ENCODE peak calls at places on chromosomes 2 and 18, in four cellular contexts. J is body of pancreas; T is HCT116; D is CD8-positive, alpha-beta T cell. G is an unnamed sample.

GRCh38 chr18:56637897-56638231 is 528 bp downstream of the TXNL1 start:
- ATAC-seq in J (peak), T (peak), D (peak), G (no peak)

GRCh38 chr18:57982372-57983021 is 61.5 kb upstream of the NEDD4L start:
- ATAC-seq in J (no peak), T (no peak), D (no peak), G (no peak)

GRCh38 chr18:40222736-40223135 is 1732.3 kb upstream of the PIK3C3 start:
- ATAC-seq in J (no peak), T (no peak), D (no peak), G (no peak)

GRCh38 chr18:13726972-13727331 is 479 bp downstream of the RNMT start:
- ATAC-seq in J (peak), T (peak), D (peak), G (peak)

GRCh38 chr2:29082804-29083495 is 8.6 kb upstream of the PCARE start:
- ATAC-seq in J (no peak), T (no peak), D (no peak), G (no peak)

GRCh38 chr2:226478121-226478809 is 321.4 kb downstream of the IRS1 start:
- ATAC-seq in J (peak), T (peak), D (no peak), G (peak)

GRCh38 chr2:96806468-96807126 is 9.5 kb upstream of the CNNM3 start:
- ATAC-seq in J (peak), T (no peak), D (peak), G (no peak)

GRCh38 chr2:184528119-184528518 is 70.2 kb upstream of the ZNF804A start:
- ATAC-seq in J (no peak), T (no peak), D (no peak), G (no peak)

GRCh38 chr18:48850891-48851302 is 99.9 kb downstream of the SMAD7 start:
- ATAC-seq in J (no peak), T (no peak), D (no peak), G (peak)

DNA sequence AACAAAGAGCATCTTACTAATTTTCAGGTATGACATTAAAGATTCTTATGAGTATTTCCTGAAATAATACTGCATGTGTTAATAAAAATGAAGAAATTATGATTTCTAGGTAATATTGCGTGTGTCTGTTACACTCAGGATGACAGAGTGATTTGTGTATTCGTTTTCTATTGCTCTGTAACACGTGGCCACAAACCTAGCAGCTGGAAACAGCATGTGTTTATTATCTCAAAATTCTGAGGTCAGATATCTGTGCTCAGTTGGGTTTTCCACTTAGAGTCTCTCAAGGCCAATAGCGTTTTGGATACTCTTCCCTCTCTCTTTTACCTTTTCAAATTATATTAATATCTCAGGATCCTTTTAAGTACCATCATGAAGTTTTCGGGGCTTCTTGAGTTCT is 667.9 kb upstream of the CDH7 start:
- ATAC-seq in J (no peak), T (no peak), D (no peak), G (no peak)
- H3K27ac ChIP-seq in J (no peak), T (no peak), D (no peak), G (no peak)

GRCh38 chr2:10078704-10079191 is 1.5 kb downstream of the CYS1 start:
- ATAC-seq in J (peak), T (peak), D (no peak), G (peak)

GRCh38 chr2:10078001-10078400 is 2.2 kb downstream of the CYS1 start:
- ATAC-seq in J (no peak), T (no peak), D (no peak), G (no peak)

GRCh38 chr2:10079192-10079930 is 850 bp downstream of the CYS1 start:
- ATAC-seq in J (peak), T (peak), D (peak), G (peak)

GRCh38 chr2:10079931-10080535 is at the start of gene CYS1:
- ATAC-seq in J (peak), T (peak), D (peak), G (peak)

GRCh38 chr2:10080536-10081304 is 509 bp upstream of the CYS1 start:
- ATAC-seq in J (peak), T (no peak), D (peak), G (peak)
- H3K4me3 ChIP-seq in J (no peak), T (peak), D (peak), G (peak)

GRCh38 chr18:2572144-2572682 is 856 bp downstream of the NDC80 start:
- ATAC-seq in J (no peak), T (no peak), D (no peak), G (no peak)

GRCh38 chr18:2571200-2572143 is at the start of the genes METTL4 and NDC80:
- ATAC-seq in J (peak), T (peak), D (peak), G (peak)

GRCh38 chr18:2570772-2571199 is 519 bp downstream of the METTL4 start:
- ATAC-seq in J (peak), T (peak), D (peak), G (peak)

GRCh38 chr18:2572892-2573291 is 1.5 kb downstream of the NDC80 start:
- ATAC-seq in J (no peak), T (no peak), D (no peak), G (no peak)

DNA sequence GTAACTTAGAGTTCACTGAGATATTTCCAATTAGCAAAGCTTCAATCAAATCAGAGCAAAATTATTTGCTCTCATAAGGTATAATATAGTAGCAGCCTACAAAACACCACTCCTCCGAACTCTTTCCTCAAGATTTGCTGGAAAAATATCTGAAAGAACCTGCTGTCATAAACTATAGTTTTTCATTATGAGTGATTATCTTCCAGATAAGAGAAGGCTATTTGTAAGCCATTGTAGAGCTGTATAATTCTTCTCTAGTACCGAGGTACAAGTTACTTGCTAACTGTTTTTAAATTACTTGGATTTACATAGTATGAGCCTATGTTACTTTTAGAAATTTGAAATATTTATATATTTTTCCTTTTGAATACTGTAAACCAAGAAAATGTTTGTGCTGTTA is 2.1 kb downstream of the NDC80 start:
- ATAC-seq in J (no peak), T (no peak), D (no peak), G (no peak)
- H3K27ac ChIP-seq in J (no peak), T (no peak), D (no peak), G (no peak)

GRCh38 chr2:176189666-176190641 is 1.5 kb downstream of the HOXD1 start:
- ATAC-seq in J (no peak), T (no peak), D (no peak), G (no peak)
- H3K4me3 ChIP-seq in J (no peak), T (no peak), D (peak), G (no peak)

GRCh38 chr2:9657083-9657482 is 26.3 kb upstream of the YWHAQ start:
- ATAC-seq in J (no peak), T (no peak), D (no peak), G (no peak)

GRCh38 chr2:9660154-9660553 is 29.4 kb upstream of the YWHAQ start:
- ATAC-seq in J (no peak), T (no peak), D (no peak), G (no peak)

GRCh38 chr2:9657731-9658130 is 26.9 kb upstream of the YWHAQ start:
- ATAC-seq in J (no peak), T (peak), D (no peak), G (no peak)

GRCh38 chr2:9660781-9661180 is 30.0 kb upstream of the YWHAQ start:
- ATAC-seq in J (no peak), T (no peak), D (no peak), G (no peak)

DNA sequence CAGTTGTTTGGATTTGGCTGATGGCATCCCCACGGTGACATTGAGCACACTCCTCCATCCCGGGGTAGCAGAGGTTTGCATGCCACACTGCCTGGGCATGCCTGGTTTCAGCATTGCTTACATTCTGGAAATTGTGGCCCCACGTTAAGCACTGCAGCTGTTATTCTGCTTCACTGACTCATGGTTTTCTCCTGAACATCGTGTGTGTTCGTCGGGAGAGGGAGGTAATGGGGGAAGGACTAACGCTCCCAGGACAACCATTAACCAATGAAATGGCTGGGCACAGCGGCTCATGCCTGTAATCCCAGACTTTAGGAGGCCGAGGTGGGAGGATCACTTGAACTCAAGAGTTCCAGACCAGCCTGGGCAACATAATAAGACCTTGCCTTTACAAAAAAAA is 28.2 kb upstream of the YWHAQ start:
- ATAC-seq in J (no peak), T (no peak), D (no peak), G (no peak)
- H3K27ac ChIP-seq in J (no peak), T (no peak), D (no peak), G (no peak)